ENCODE peak calls at places on chromosomes 5 and 9, in five cellular contexts. N, Q, R, E and B are unnamed samples.

GRCh38 chr9:98442541-98442940 is 187.1 kb upstream of the TBC1D2 start:
- DNase-seq in R (no peak), Q (no peak), E (no peak), N (no peak), B (no peak)

GRCh38 chr9:130541533-130541932 is 37.8 kb upstream of the FUBP3 start:
- DNase-seq in R (no peak), Q (no peak), N (no peak), E (no peak), B (no peak)

GRCh38 chr9:16442622-16443021 is 427.8 kb downstream of the BNC2 start:
- DNase-seq in N (no peak), E (no peak), R (peak; percentile 17), Q (no peak), B (no peak)

GRCh38 chr9:101848485-101848919 is 110.1 kb upstream of the GRIN3A start:
- DNase-seq in Q (no peak), N (peak; percentile 68), E (no peak), R (no peak), B (no peak)

GRCh38 chr5:74446673-74447337 is 193.7 kb downstream of the ENC1 start:
- DNase-seq in N (no peak), Q (no peak), E (no peak), R (no peak), B (no peak)

GRCh38 chr5:14399054-14399657 is 182.4 kb upstream of the OTULINL start:
- DNase-seq in E (no peak), R (no peak), N (peak; percentile 73), Q (peak; percentile 30), B (peak; percentile 54)

GRCh38 chr9:89349607-89350006 is 31.3 kb downstream of the SECISBP2 start:
- DNase-seq in R (no peak), E (no peak), Q (no peak), N (no peak), B (no peak)

GRCh38 chr9:124149992-124150391 is 107.8 kb upstream of the NEK6 start:
- DNase-seq in N (no peak), E (no peak), R (no peak), Q (no peak), B (no peak)

GRCh38 chr5:173570321-173571090 is 45.9 kb downstream of the BOD1 start:
- DNase-seq in N (no peak), Q (no peak), R (no peak), E (no peak), B (no peak)

GRCh38 chr5:53032188-53032587 is 43.0 kb downstream of the ITGA2 start:
- DNase-seq in Q (no peak), R (no peak), N (no peak), E (no peak), B (no peak)

GRCh38 chr5:53029608-53030007 is 40.5 kb downstream of the ITGA2 start:
- DNase-seq in Q (no peak), R (no peak), N (no peak), E (no peak), B (no peak)

GRCh38 chr5:53027913-53028312 is 38.8 kb downstream of the ITGA2 start:
- DNase-seq in Q (no peak), N (no peak), E (no peak), R (peak; percentile 25), B (no peak)

GRCh38 chr5:53031695-53032096 is 42.5 kb downstream of the ITGA2 start:
- DNase-seq in R (no peak), E (peak; percentile 63), Q (no peak), N (peak; percentile 10), B (no peak)

DNA sequence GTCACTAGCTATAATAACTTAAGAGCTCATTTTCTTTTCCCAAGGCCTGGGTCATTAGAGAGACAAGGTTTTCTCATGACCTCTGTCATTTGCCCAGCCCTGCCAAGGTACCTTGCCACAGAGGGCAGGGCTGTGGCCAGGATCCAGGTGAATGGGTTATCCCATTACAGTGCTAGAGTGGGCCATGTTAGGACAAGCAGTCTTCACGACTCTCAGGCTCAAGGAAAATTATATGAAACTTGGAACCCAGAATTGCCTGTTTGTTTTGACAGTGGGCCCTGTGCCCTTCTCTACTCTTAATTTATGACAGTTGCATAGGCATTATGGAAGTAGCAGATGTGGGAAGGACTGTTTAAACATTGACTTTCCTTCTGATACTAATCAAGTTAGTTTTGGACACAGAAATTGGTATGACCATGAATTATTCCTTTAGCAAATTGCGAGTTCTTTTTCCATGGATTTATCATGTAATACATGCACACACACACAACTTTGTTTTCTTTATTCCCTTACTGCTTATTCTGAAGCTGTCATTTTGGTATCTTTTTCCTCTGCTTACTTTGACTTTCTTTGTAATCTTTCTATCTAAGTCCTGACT is 41.8 kb downstream of the ITGA2 start:
- DNase-seq in N (peak; percentile 6), R (no peak), Q (no peak), E (no peak), B (no peak)
- H3K4me1 ChIP-seq in N (peaks cover 8% of the 10 kb centered on the region), R (peaks cover 7% of the 10 kb centered on the region), Q (peaks cover 59% of the 10 kb centered on the region), E (no peaks in the 10 kb centered on the region), B (no peaks in the 10 kb centered on the region)

GRCh38 chr9:83677596-83677995 is 30.2 kb downstream of the UBQLN1 start:
- DNase-seq in E (no peak), R (no peak), N (no peak), Q (no peak), B (no peak)
- H3K36me3 ChIP-seq in E (peaks cover 76% of the 10 kb centered on the region), R (peaks cover 20% of the 10 kb centered on the region), N (no peaks in the 10 kb centered on the region), Q (peaks cover 11% of the 10 kb centered on the region), B (no peaks in the 10 kb centered on the region)

DNA sequence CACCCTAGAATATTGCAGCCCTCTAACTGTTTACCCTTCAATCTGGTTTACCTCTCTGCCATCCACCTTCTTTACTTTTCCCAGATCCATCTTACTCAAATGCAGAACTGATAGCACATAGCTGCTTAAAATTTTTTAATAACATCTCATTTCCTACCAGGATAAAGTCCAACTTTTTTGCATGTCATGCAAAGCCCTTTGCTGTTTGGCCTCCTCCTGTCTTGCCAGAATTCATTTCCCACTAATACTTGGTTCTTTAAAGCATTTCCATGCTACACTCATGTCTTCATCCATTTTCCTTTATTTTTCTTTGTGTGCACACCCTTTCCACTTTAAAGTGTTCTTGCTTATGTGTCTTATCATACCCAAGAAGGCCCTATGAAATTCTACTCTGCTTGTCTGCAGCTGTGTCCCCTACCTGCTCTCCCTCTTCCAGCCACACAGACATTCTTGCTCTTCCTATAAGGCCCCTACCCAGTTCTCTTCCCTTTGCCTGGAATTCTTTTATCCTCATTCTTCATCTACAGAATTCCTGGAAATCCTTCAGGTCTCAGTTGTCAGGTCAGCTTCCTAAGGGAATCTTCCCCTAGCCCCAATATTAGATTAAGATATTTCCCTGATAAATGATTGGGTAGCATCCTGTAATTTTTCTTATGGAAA is 50.3 kb downstream of the TLE4 start:
- DNase-seq in Q (no peak), E (no peak), N (no peak), R (no peak), B (no peak)
- H3K4me1 ChIP-seq in Q (no peaks in the 10 kb centered on the region), E (peaks cover 10% of the 10 kb centered on the region), N (peaks cover 7% of the 10 kb centered on the region), R (peaks cover 10% of the 10 kb centered on the region), B (no peaks in the 10 kb centered on the region)

GRCh38 chr5:25028994-25029393 is 384.2 kb upstream of the CDH10 start:
- DNase-seq in R (no peak), Q (no peak), N (no peak), E (no peak), B (peak; percentile 40)

GRCh38 chr5:25025836-25026235 is 381.1 kb upstream of the CDH10 start:
- DNase-seq in E (no peak), R (no peak), N (no peak), Q (no peak), B (no peak)

GRCh38 chr5:25027016-25027415 is 382.2 kb upstream of the CDH10 start:
- DNase-seq in E (no peak), Q (no peak), R (no peak), N (no peak), B (no peak)
- H3K36me3 ChIP-seq in E (no peaks in the 10 kb centered on the region), Q (no peaks in the 10 kb centered on the region), R (no peaks in the 10 kb centered on the region), N (no peaks in the 10 kb centered on the region), B (no peaks in the 10 kb centered on the region)

DNA sequence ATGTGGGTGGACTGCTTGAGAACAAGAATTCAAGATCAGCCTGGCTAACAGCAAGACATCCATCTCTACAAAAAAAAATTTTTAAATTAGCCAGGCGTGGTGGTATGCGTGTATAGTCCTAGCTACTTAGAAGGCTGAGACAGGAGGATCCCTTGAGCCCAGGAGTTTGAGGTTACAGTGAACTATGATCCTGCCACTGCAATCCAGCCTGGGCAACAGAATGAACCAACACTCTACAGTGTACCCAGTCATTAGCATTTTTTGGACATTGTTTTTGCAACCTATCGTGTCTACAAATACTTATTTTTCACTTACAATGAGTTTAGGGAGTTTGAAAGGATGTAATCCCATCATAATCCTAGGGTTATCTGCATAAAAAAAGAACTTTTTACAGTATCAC is 22.1 kb downstream of the RICTOR start:
- DNase-seq in N (no peak), R (no peak), Q (no peak), E (no peak), B (no peak)
- H3K4me1 ChIP-seq in N (no peaks in the 10 kb centered on the region), R (peaks cover 12% of the 10 kb centered on the region), Q (no peaks in the 10 kb centered on the region), E (peaks cover 16% of the 10 kb centered on the region), B (peaks cover 4% of the 10 kb centered on the region)

GRCh38 chr9:136525207-136525606 is 20.6 kb downstream of the NOTCH1 start:
- DNase-seq in N (peak; percentile 47), R (no peak), E (no peak), Q (no peak), B (no peak)
- H3K36me3 ChIP-seq in N (no peaks in the 10 kb centered on the region), R (peaks cover 4% of the 10 kb centered on the region), E (peaks cover 54% of the 10 kb centered on the region), Q (no peaks in the 10 kb centered on the region), B (no peaks in the 10 kb centered on the region)

DNA sequence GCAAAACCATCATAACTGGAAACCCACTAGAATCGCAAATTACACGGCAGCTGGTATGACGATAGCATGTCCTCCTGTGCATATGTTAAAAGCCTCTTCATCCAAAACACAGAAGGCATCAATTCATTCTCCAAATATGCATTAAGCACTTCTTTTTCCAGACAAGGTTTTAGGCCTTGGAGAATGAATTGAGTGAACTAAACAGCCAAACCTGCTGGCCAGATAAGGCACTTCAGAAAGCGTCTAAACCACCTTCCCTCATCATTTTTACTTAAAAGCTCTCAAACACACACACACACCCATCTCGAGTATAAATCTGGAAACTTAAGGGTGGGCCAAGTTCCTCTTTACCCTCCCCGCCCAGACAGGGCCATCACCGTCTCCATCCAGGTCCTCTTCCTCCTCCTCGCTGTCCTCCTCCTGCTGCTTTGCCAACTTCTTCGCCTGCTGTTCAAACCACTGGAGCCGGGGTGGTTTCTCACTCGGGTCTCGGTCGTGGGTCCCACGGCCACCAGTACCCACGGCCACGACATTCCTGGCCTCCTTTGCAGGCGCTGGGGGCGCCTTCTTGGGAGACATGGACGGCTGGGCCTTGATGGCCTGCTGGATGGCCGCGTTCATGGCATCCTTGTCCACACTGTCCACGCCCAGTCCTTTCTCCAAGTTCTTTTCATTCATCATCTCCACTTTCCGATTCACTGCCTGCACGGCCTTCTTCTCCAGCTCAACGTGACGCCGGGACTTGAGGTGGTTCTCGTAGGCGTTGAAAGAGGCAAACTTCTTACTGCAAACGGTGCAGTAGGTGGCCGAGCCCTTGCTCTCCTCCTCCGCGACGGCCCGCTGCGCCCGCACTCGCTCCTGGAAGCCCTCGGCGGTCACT is 696 bp downstream of the ZNF622 start:
- DNase-seq in Q (no peak), R (no peak), E (peak; percentile 17), N (peak; percentile 30), B (no peak)
- H3K4me1 ChIP-seq in Q (peaks cover 20% of the 10 kb centered on the region), R (peaks cover 37% of the 10 kb centered on the region), E (peaks cover 52% of the 10 kb centered on the region), N (peaks cover 33% of the 10 kb centered on the region), B (peaks cover 20% of the 10 kb centered on the region)